ENCODE peak calls at places on chromosomes 4 and X, in five cellular contexts. One of them, this sample, is unnamed.

GRCh38 chr4:15006416-15007024 is 4.2 kb downstream of the CPEB2 start:
- DNase-seq in ovary: no peak
- DNase-seq in uterus: no peak
- DNase-seq in spleen: no peak
- DNase-seq in Peyer's patch: no peak
- DNase-seq in this sample: no peak

GRCh38 chrX:40176979-40177430 is 79.2 kb upstream of the BCOR start:
- DNase-seq in spleen: peak; percentile 84
- DNase-seq in uterus: peak; percentile 37
- DNase-seq in Peyer's patch: no peak
- DNase-seq in ovary: peak; percentile 54
- DNase-seq in this sample: no peak

GRCh38 chr4:104941661-104942062 is 205.0 kb upstream of the TET2 start:
- DNase-seq in Peyer's patch: no peak
- DNase-seq in uterus: no peak
- DNase-seq in ovary: no peak
- DNase-seq in spleen: no peak
- DNase-seq in this sample: no peak

GRCh38 chrX:104641176-104641575 is 75.2 kb downstream of the IL1RAPL2 start:
- DNase-seq in Peyer's patch: no peak
- DNase-seq in uterus: no peak
- DNase-seq in ovary: no peak
- DNase-seq in spleen: no peak
- DNase-seq in this sample: no peak

GRCh38 chrX:140447150-140447549 is 57.7 kb downstream of the SOX3 start:
- DNase-seq in Peyer's patch: no peak
- DNase-seq in uterus: no peak
- DNase-seq in spleen: no peak
- DNase-seq in ovary: no peak
- DNase-seq in this sample: no peak

GRCh38 chr4:56786955-56787354 is 34.5 kb downstream of the SPINK2 start:
- DNase-seq in Peyer's patch: no peak
- DNase-seq in ovary: peak; percentile 57
- DNase-seq in uterus: peak; percentile 77
- DNase-seq in spleen: no peak
- DNase-seq in this sample: peak; percentile 79

GRCh38 chrX:19964017-19964710 is 26.7 kb downstream of the BCLAF3 start:
- DNase-seq in Peyer's patch: no peak
- DNase-seq in spleen: no peak
- DNase-seq in ovary: no peak
- DNase-seq in uterus: no peak
- DNase-seq in this sample: no peak

GRCh38 chr4:93178279-93178678 is 650.3 kb upstream of the ATOH1 start:
- DNase-seq in ovary: no peak
- DNase-seq in uterus: no peak
- DNase-seq in Peyer's patch: no peak
- DNase-seq in spleen: no peak
- DNase-seq in this sample: no peak

GRCh38 chr4:73315091-73315490 is 56.5 kb upstream of the ANKRD17 start:
- DNase-seq in Peyer's patch: no peak
- DNase-seq in ovary: no peak
- DNase-seq in spleen: no peak
- DNase-seq in uterus: no peak
- DNase-seq in this sample: no peak

GRCh38 chrX:139691843-139692505 is 16.0 kb downstream of the MCF2 start:
- DNase-seq in Peyer's patch: no peak
- DNase-seq in spleen: peak; percentile 76
- DNase-seq in uterus: no peak
- DNase-seq in ovary: peak; percentile 14
- DNase-seq in this sample: no peak

GRCh38 chr4:83011779-83012630 is 1.4 kb upstream of the LIN54 start:
- DNase-seq in ovary: peak; percentile 32
- DNase-seq in Peyer's patch: peak; percentile 36
- DNase-seq in uterus: peak; percentile 29
- DNase-seq in spleen: no peak
- DNase-seq in this sample: peak; percentile 78

GRCh38 chrX:136453114-136453513 is 34.6 kb upstream of the BRS3 start:
- DNase-seq in ovary: no peak
- DNase-seq in uterus: no peak
- DNase-seq in Peyer's patch: no peak
- DNase-seq in spleen: no peak
- DNase-seq in this sample: no peak

GRCh38 chr4:985123-985830 is 1.6 kb upstream of the IDUA start:
- DNase-seq in ovary: no peak
- DNase-seq in Peyer's patch: peak; percentile 84
- DNase-seq in uterus: no peak
- DNase-seq in spleen: peak; percentile 93
- DNase-seq in this sample: peak; percentile 88

GRCh38 chr4:113636877-113637276 is 124.7 kb downstream of the CAMK2D start:
- DNase-seq in ovary: no peak
- DNase-seq in spleen: peak; percentile 75
- DNase-seq in uterus: no peak
- DNase-seq in Peyer's patch: peak; percentile 31
- DNase-seq in this sample: no peak

GRCh38 chr4:89266128-89266527 is 41.5 kb downstream of the GPRIN3 start:
- DNase-seq in spleen: no peak
- DNase-seq in Peyer's patch: no peak
- DNase-seq in ovary: no peak
- DNase-seq in uterus: no peak
- DNase-seq in this sample: no peak

GRCh38 chr4:93187892-93188291 is 640.7 kb upstream of the ATOH1 start:
- DNase-seq in spleen: no peak
- DNase-seq in Peyer's patch: no peak
- DNase-seq in uterus: no peak
- DNase-seq in ovary: no peak
- DNase-seq in this sample: no peak

GRCh38 chr4:6019316-6020263 is 1.4 kb upstream of the C4orf50 start:
- DNase-seq in ovary: no peak
- DNase-seq in Peyer's patch: no peak
- DNase-seq in uterus: peak; percentile 24
- DNase-seq in spleen: no peak
- DNase-seq in this sample: no peak

GRCh38 chrX:118325453-118325852 is 20.5 kb upstream of the WDR44 start:
- DNase-seq in ovary: no peak
- DNase-seq in Peyer's patch: no peak
- DNase-seq in spleen: no peak
- DNase-seq in uterus: no peak
- DNase-seq in this sample: no peak

GRCh38 chrX:53266914-53267313 is 14.5 kb downstream of the IQSEC2 start:
- DNase-seq in ovary: no peak
- DNase-seq in uterus: no peak
- DNase-seq in spleen: no peak
- DNase-seq in Peyer's patch: no peak
- DNase-seq in this sample: no peak

GRCh38 chrX:10832103-10832502 is 211.7 kb upstream of the MID1 start:
- DNase-seq in ovary: no peak
- DNase-seq in Peyer's patch: no peak
- DNase-seq in uterus: no peak
- DNase-seq in spleen: no peak
- DNase-seq in this sample: no peak

GRCh38 chr4:184792950-184793555 is 32.7 kb downstream of the ACSL1 start:
- DNase-seq in Peyer's patch: no peak
- DNase-seq in uterus: no peak
- DNase-seq in spleen: peak; percentile 28
- DNase-seq in ovary: no peak
- DNase-seq in this sample: no peak

GRCh38 chrX:136262241-136262640 is 11.0 kb upstream of the MAP7D3 start:
- DNase-seq in Peyer's patch: no peak
- DNase-seq in uterus: no peak
- DNase-seq in ovary: peak; percentile 46
- DNase-seq in spleen: no peak
- DNase-seq in this sample: no peak

GRCh38 chr4:83362492-83363329 is 28.1 kb upstream of the HPSE start:
- DNase-seq in ovary: no peak
- DNase-seq in Peyer's patch: no peak
- DNase-seq in spleen: no peak
- DNase-seq in uterus: no peak
- DNase-seq in this sample: no peak

GRCh38 chr4:150229538-150229937 is 151.3 kb downstream of the DCLK2 start:
- DNase-seq in uterus: no peak
- DNase-seq in ovary: no peak
- DNase-seq in spleen: no peak
- DNase-seq in Peyer's patch: no peak
- DNase-seq in this sample: no peak

GRCh38 chr4:89722517-89722916 is 114.4 kb downstream of the SNCA start:
- DNase-seq in Peyer's patch: no peak
- DNase-seq in uterus: no peak
- DNase-seq in spleen: no peak
- DNase-seq in ovary: no peak
- DNase-seq in this sample: no peak

GRCh38 chr4:158896459-158897238 is 127.8 kb downstream of the FNIP2 start:
- DNase-seq in ovary: no peak
- DNase-seq in Peyer's patch: no peak
- DNase-seq in spleen: no peak
- DNase-seq in uterus: no peak
- DNase-seq in this sample: no peak

GRCh38 chr4:174763454-174764104 is 65.5 kb downstream of the GLRA3 start:
- DNase-seq in uterus: no peak
- DNase-seq in Peyer's patch: no peak
- DNase-seq in spleen: no peak
- DNase-seq in ovary: no peak
- DNase-seq in this sample: no peak

GRCh38 chrX:3806630-3807029 is 93.2 kb upstream of the PRKX start:
- DNase-seq in uterus: no peak
- DNase-seq in Peyer's patch: no peak
- DNase-seq in spleen: no peak
- DNase-seq in ovary: no peak
- DNase-seq in this sample: no peak

GRCh38 chr4:173827707-173828106 is 297.7 kb upstream of the HAND2 start:
- DNase-seq in spleen: no peak
- DNase-seq in ovary: no peak
- DNase-seq in Peyer's patch: no peak
- DNase-seq in uterus: no peak
- DNase-seq in this sample: no peak

DNA sequence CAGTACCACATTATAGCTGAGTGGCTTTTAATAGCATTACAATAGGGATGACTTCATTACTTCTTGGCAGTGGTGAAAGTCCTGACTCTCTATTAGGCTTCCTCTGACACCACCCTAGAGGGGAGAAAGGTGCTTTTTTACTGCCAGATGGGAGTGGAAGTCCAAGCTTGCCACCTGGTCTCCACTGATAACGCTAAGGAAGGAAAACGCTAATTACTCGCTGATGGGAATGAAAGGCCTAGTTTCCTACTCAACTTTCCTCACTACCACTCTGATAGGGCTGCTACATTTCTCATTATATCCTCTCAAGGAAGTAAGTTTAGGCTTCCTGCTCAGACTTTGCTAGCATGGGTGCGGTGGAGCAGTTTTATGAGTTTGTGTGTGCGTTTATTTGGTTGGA is 62.3 kb upstream of the PAGE3 start:
- DNase-seq in uterus: no peak
- DNase-seq in spleen: no peak
- DNase-seq in ovary: no peak
- DNase-seq in Peyer's patch: no peak
- DNase-seq in this sample: peak; percentile 18
- H3K27ac ChIP-seq in uterus: no peak overlapping the region
- H3K27ac ChIP-seq in spleen: peak overlapping the region; percentile 49
- H3K27ac ChIP-seq in ovary: no peak overlapping the region
- H3K27ac ChIP-seq in Peyer's patch: no peak overlapping the region
- H3K27ac ChIP-seq in this sample: peak overlapping the region; percentile 44

GRCh38 chr4:8336412-8337075 is 67.0 kb downstream of the HTRA3 start:
- DNase-seq in ovary: no peak
- DNase-seq in uterus: no peak
- DNase-seq in spleen: no peak
- DNase-seq in Peyer's patch: no peak
- DNase-seq in this sample: peak; percentile 1
- TF ChIP-seq POLR2A in ovary: no peak
- TF ChIP-seq POLR2A in uterus: no peak
- TF ChIP-seq POLR2A in spleen: no peak
- TF ChIP-seq POLR2A in Peyer's patch: no peak
- TF ChIP-seq POLR2A in this sample: no peak

DNA sequence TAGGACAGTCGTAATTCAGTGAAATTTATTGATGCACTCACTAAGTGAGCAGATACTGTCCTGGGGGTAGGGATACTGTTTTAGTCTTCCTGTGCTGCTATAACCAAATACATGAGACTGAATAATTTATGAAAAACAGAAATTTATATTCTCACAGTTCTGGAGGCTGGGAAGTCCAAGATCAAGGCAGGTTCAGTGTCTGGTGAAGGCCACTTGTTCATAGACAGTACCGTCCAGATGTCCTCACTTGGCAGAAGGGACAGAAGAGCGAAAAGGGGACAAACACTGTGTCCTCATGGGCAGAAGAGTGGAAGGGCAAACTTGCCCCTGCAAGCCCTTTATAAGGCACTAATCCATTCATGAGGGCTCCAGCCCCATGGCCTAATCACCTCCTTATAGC is 45.6 kb downstream of the PGRMC2 start:
- DNase-seq in uterus: no peak
- DNase-seq in spleen: no peak
- DNase-seq in ovary: no peak
- DNase-seq in Peyer's patch: no peak
- DNase-seq in this sample: no peak
- H3K27ac ChIP-seq in uterus: no peak overlapping the region
- H3K27ac ChIP-seq in spleen: no peak overlapping the region
- H3K27ac ChIP-seq in ovary: no peak overlapping the region
- H3K27ac ChIP-seq in Peyer's patch: no peak overlapping the region
- H3K27ac ChIP-seq in this sample: no peak overlapping the region

GRCh38 chrX:68432648-68433047 is 647 bp downstream of the OPHN1 start:
- DNase-seq in ovary: no peak
- DNase-seq in Peyer's patch: no peak
- DNase-seq in spleen: no peak
- DNase-seq in uterus: no peak
- DNase-seq in this sample: no peak
- TF ChIP-seq POLR2A in ovary: no peak
- TF ChIP-seq POLR2A in Peyer's patch: no peak
- TF ChIP-seq POLR2A in spleen: no peak
- TF ChIP-seq POLR2A in uterus: no peak
- TF ChIP-seq POLR2A in this sample: no peak

This sample was measured in heart left ventricle.